ENCODE peak calls at places on chromosomes 16 and 17, in five cellular contexts. Y is non-pigmented ciliary epithelial cell; I is mucosa of descending colon; O is stimulated activated CD4-positive, alpha-beta T cell treated with anti-CD3 and anti-CD28 coated beads, Interleukin-2, amount 100 ng/mL, for 48 hours; J is omental fat pad. B is an unnamed sample.

GRCh38 chr16:4511441-4512082 is 27.0 kb downstream of the CDIP1 start:
- DNase-seq in Y (no peak), J (no peak), I (peak), O (no peak), B (no peak)

GRCh38 chr17:5011928-5012327 is 14.2 kb downstream of the KIF1C start:
- DNase-seq in Y (peak), O (no peak), I (no peak), J (no peak), B (no peak)

GRCh38 chr16:1183235-1183907 is 30.5 kb downstream of the CACNA1H start:
- DNase-seq in I (peak), J (peak), O (no peak), Y (no peak), B (no peak)

GRCh38 chr16:84484579-84485254 is 19.7 kb downstream of the MEAK7 start:
- DNase-seq in O (no peak), Y (peak), I (peak), J (no peak), B (no peak)

GRCh38 chr17:38910325-38910724 is 15.1 kb upstream of the LASP1NB start:
- DNase-seq in Y (no peak), J (peak), I (no peak), O (no peak), B (no peak)

GRCh38 chr17:20092973-20093626 is 83.9 kb downstream of the SPECC1 start:
- DNase-seq in O (no peak), I (no peak), Y (no peak), J (no peak), B (no peak)

GRCh38 chr16:1308036-1308976 is 1.1 kb upstream of the UBE2I start:
- DNase-seq in Y (no peak), J (no peak), O (no peak), I (no peak), B (no peak)

GRCh38 chr17:5758651-5759050 is 174.3 kb upstream of the NLRP1 start:
- DNase-seq in I (no peak), J (no peak), Y (no peak), O (no peak), B (no peak)

GRCh38 chr17:32483451-32484019 is 3.3 kb upstream of the CDK5R1 start:
- DNase-seq in J (no peak), I (peak), Y (peak), O (no peak), B (no peak)

GRCh38 chr16:627458-628239 is 3.1 kb upstream of the WFIKKN1 start:
- DNase-seq in O (no peak), Y (no peak), J (peak), I (peak), B (no peak)

GRCh38 chr17:74152591-74153455 is 50.7 kb upstream of the RPL38 start:
- DNase-seq in O (no peak), Y (no peak), I (no peak), J (no peak), B (no peak)

GRCh38 chr17:12020595-12021590 is at the start of gene MAP2K4:
- DNase-seq in O (peak), J (peak), Y (peak), I (peak), B (peak)

GRCh38 chr17:40168262-40168832 is 8.9 kb upstream of the RAPGEFL1 start:
- DNase-seq in O (no peak), I (no peak), J (no peak), Y (peak), B (peak)

GRCh38 chr16:88706965-88707871 is 915 bp downstream of the CTU2 start:
- DNase-seq in I (no peak), J (no peak), Y (no peak), O (no peak), B (no peak)

GRCh38 chr17:63277629-63278028 is 168.5 kb downstream of the CYB561 start:
- DNase-seq in I (no peak), J (no peak), O (no peak), Y (no peak), B (no peak)

GRCh38 chr16:84735846-84736586 is 36.2 kb downstream of the USP10 start:
- DNase-seq in I (peak), Y (no peak), J (no peak), O (no peak), B (no peak)

GRCh38 chr17:20930065-20930760 is 112.6 kb downstream of the USP22 start:
- DNase-seq in O (no peak), I (no peak), J (no peak), Y (no peak), B (no peak)

GRCh38 chr16:66070140-66070887 is 296.2 kb upstream of the CDH5 start:
- DNase-seq in J (no peak), O (no peak), I (peak), Y (no peak), B (no peak)

GRCh38 chr16:88686439-88687253 is at the start of gene SNAI3:
- DNase-seq in O (peak), I (peak), Y (no peak), J (peak), B (no peak)

GRCh38 chr16:66250686-66251405 is 115.6 kb upstream of the CDH5 start:
- DNase-seq in I (peak), Y (no peak), O (no peak), J (no peak), B (no peak)

GRCh38 chr16:74568961-74569631 is 37.8 kb downstream of the GLG1 start:
- DNase-seq in O (no peak), I (no peak), J (no peak), Y (no peak), B (no peak)

GRCh38 chr16:12020007-12020406 is 43.5 kb downstream of the SNX29 start:
- DNase-seq in Y (no peak), J (no peak), I (no peak), O (no peak), B (no peak)